ENCODE peak calls at places on chromosomes 13 and 19, in seven cellular contexts. S is neural progenitor cell; Q is CD8-positive, alpha-beta T cell; G is fibroblast of lung; C is A549; L is heart left ventricle; R is thoracic aorta. N is an unnamed sample.
A peak's percentile ranks its signal among the peaks of the same experiment; 100 is the strongest.

GRCh38 chr19:30309983-30310805 is 62.0 kb upstream of the ZNF536 start:
- DNase-seq in S (no peak), Q (no peak), G (peak; percentile 1), C (no peak), L (no peak), R (no peak), N (no peak)

GRCh38 chr13:23748591-23748990 is 140.6 kb downstream of the MIPEP start:
- DNase-seq in S (no peak), Q (no peak), G (no peak), C (no peak), L (no peak), R (no peak), N (no peak)

GRCh38 chr13:24107955-24108614 is 52.4 kb upstream of the SPATA13 start:
- DNase-seq in S (no peak), Q (no peak), G (peak; percentile 71), C (no peak), L (no peak), R (no peak), N (no peak)

GRCh38 chr13:95229855-95230254 is 71.4 kb downstream of the ABCC4 start:
- DNase-seq in S (no peak), Q (no peak), G (no peak), C (no peak), L (no peak), R (no peak), N (no peak)

GRCh38 chr13:72025836-72026235 is 158.8 kb upstream of the DACH1 start:
- DNase-seq in S (no peak), Q (no peak), G (peak; percentile 64), C (no peak), L (no peak), R (no peak), N (no peak)

GRCh38 chr13:65063753-65064152 is 2166.4 kb downstream of the PCDH9 start:
- DNase-seq in S (no peak), Q (no peak), G (peak; percentile 72), C (no peak), L (no peak), R (no peak), N (no peak)

GRCh38 chr19:2625434-2625833 is 77.1 kb downstream of the GNG7 start:
- DNase-seq in S (no peak), Q (no peak), G (no peak), C (no peak), L (no peak), R (no peak), N (peak; percentile 72)

GRCh38 chr19:13004273-13004672 is 9.0 kb downstream of the NFIX start:
- DNase-seq in S (no peak), Q (no peak), G (no peak), C (no peak), L (no peak), R (no peak), N (peak; percentile 77)

GRCh38 chr13:108176685-108177274 is 38.6 kb downstream of the LIG4 start:
- DNase-seq in S (peak; percentile 33), Q (no peak), G (no peak), C (peak; percentile 8), L (no peak), R (no peak), N (no peak)

GRCh38 chr19:7605490-7606222 is 10.0 kb downstream of the CAMSAP3 start:
- DNase-seq in S (peak; percentile 47), Q (no peak), G (no peak), C (no peak), L (no peak), R (no peak), N (no peak)

GRCh38 chr13:47628666-47629065 is 372.4 kb downstream of the SUCLA2 start:
- DNase-seq in S (no peak), Q (no peak), G (peak; percentile 85), C (no peak), L (no peak), R (no peak), N (no peak)

GRCh38 chr19:10548746-10549276 is 5.1 kb downstream of the ATG4D start:
- DNase-seq in S (no peak), Q (no peak), G (no peak), C (no peak), L (no peak), R (no peak), N (no peak)
- H3K4me1 ChIP-seq in S (no peaks in the 10 kb centered on the region), Q (peaks cover 55% of the 10 kb centered on the region), G (no peaks in the 10 kb centered on the region), C (peaks cover 6% of the 10 kb centered on the region), L (peaks cover 27% of the 10 kb centered on the region), R (peaks cover 13% of the 10 kb centered on the region), N (peaks cover 28% of the 10 kb centered on the region)

DNA sequence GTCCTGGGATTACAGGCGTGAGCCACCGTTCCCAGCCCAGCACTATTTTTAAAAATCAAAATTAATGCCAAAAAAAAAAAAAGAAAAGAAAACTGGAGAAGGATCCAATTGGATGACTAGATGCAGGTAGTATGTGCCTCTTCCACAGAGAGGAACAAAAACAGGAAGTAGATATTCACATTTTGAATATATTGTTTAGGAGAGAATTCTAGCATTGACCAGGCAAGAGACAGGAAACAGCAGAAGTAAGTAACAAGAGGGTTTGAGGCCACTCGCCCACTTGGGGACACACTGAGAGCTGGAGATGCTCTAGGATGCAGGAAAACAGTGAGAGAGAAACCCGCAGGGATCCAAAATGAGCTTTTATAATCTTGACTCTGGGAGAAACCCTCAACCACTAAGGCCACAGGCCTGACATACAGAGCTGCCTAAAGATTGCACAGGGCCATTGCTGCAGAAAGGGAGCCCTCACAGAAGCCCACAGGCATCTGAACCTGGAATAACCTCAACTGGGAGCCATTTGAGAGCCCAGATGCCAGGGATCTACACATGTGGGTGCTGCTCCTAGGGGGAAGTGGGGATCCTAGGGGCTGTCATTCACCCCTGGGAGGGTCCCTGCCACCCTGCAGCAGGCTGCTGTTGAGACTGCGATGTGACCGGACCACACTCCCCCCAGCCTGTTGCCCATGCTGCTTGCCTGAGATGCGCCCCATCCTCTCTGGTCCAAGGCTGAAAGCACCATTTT is 28.2 kb downstream of the IGFL2 start:
- DNase-seq in S (no peak), Q (no peak), G (no peak), C (no peak), L (no peak), R (no peak), N (no peak)
- TF ChIP-seq CTCF in S (no peak), Q (no peak), G (no peak), C (no peak), L (no peak), R (no peak), N (no peak)

DNA sequence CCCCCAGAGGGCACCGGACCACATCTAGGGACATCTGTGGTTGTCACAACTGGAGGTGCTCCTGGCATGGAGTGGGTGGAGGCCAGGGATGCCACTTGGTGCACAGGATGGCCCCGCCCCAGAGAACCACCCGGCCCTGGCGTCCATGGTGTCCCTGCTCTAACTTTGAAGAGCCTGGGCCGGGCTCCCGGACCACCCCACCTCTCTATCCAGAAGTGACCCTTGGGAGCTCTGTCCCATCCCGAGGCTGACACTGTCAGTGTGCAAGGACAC is 22.9 kb upstream of the MYDGF start:
- DNase-seq in S (no peak), Q (no peak), G (no peak), C (no peak), L (no peak), R (no peak), N (no peak)
- H3K4me1 ChIP-seq in S (no peaks in the 10 kb centered on the region), Q (no peaks in the 10 kb centered on the region), G (peaks cover 9% of the 10 kb centered on the region), C (peaks cover 33% of the 10 kb centered on the region), L (peaks cover 43% of the 10 kb centered on the region), R (no peaks in the 10 kb centered on the region), N (no peaks in the 10 kb centered on the region)

GRCh38 chr13:112668924-112669323 is 20.9 kb upstream of the ATP11A start:
- DNase-seq in S (no peak), Q (peak; percentile 40), G (no peak), C (no peak), L (no peak), R (no peak), N (no peak)

GRCh38 chr13:112671359-112671758 is 18.5 kb upstream of the ATP11A start:
- DNase-seq in S (no peak), Q (peak; percentile 13), G (no peak), C (no peak), L (no peak), R (no peak), N (no peak)

GRCh38 chr13:112670864-112671263 is 19.0 kb upstream of the ATP11A start:
- DNase-seq in S (no peak), Q (peak; percentile 32), G (no peak), C (no peak), L (no peak), R (no peak), N (no peak)

GRCh38 chr13:112672651-112673284 is 17.1 kb upstream of the ATP11A start:
- DNase-seq in S (no peak), Q (no peak), G (no peak), C (no peak), L (no peak), R (no peak), N (no peak)

DNA sequence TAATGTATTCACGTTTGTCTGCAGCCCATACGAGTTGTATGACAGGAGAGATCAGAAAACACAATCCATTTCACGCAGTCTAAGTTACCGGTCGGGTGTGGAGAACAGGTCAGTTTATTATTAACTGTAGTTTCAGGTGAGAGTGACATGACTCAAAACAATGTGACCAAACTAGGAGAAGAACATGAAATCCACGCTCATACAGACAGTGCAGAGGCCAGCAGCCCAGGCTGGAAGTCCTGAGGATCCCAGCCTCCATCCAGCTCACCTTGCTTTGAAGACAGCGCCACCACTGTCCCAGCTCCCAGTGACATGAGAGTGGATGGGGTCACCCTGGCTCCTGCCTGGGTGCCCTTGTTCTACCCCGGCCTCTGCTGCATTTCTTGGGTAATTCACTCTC is 19.7 kb upstream of the ATP11A start:
- DNase-seq in S (no peak), Q (peak; percentile 35), G (no peak), C (no peak), L (no peak), R (no peak), N (no peak)
- TF ChIP-seq CTCF in S (no peak), Q (no peak), G (no peak), C (no peak), L (no peak), R (no peak), N (no peak)

GRCh38 chr19:1213391-1214286 is 8.1 kb downstream of the STK11 start:
- DNase-seq in S (no peak), Q (no peak), G (peak; percentile 78), C (no peak), L (peak; percentile 87), R (no peak), N (peak; percentile 75)

GRCh38 chr19:1216756-1217155 is 11.2 kb downstream of the STK11 start:
- DNase-seq in S (no peak), Q (no peak), G (no peak), C (no peak), L (no peak), R (no peak), N (no peak)

GRCh38 chr19:1211494-1212234 is 6.1 kb downstream of the STK11 start:
- DNase-seq in S (peak; percentile 64), Q (no peak), G (peak; percentile 59), C (no peak), L (peak; percentile 40), R (no peak), N (peak; percentile 49)

GRCh38 chr19:1214862-1215731 is 9.5 kb downstream of the STK11 start:
- DNase-seq in S (no peak), Q (no peak), G (peak; percentile 52), C (no peak), L (peak; percentile 89), R (no peak), N (no peak)

DNA sequence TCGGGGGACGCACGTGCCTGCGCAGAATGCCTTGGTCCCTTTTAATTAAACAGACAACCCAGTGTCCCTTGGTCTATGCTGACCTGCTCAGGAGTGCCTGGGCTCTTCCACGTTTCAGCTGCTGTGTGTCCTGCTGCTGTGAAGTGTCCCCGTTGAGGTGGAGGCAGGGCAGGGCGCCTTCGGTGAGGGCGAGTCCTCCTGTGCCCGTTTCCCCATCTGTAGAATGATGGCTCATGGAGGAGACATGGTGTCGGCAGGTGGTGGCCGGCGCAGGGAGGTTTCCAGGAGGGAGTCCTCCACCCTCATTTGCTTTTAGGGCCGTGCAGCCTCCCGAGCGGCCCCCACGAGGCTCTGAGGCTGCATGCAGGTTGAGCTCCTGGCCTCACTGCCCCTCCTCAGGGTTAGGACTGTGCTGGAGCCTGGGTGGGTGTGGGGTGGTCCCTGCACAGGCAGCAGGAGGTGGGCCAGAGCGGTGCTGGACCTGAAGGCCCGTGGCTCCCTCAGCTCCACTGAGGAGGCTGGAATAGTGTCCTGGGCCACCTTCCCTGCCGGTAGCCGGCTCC is 8.8 kb downstream of the STK11 start:
- DNase-seq in S (no peak), Q (no peak), G (no peak), C (no peak), L (no peak), R (no peak), N (no peak)
- H3K4me1 ChIP-seq in S (peaks cover 5% of the 10 kb centered on the region), Q (peaks cover 21% of the 10 kb centered on the region), G (peaks cover 24% of the 10 kb centered on the region), C (peaks cover 24% of the 10 kb centered on the region), L (peaks cover 94% of the 10 kb centered on the region), R (peaks cover 72% of the 10 kb centered on the region), N (peaks cover 49% of the 10 kb centered on the region)